ENCODE peak calls at places on chromosomes 12 and 14, in ten cellular contexts. X is Peyer's patch, Z is OCI-LY7, S is thoracic aorta, P is HAP-1, E is mucosa of descending colon, J is ascending aorta, O is left ventricle myocardium inferior, W is tibial artery, B is neural progenitor cell. K is an unnamed sample. For H3K9me3 and H3K36me3, the result is how much of the 10 kb centered on the place peaks cover.

GRCh38 chr12:47360771-47361388 is 281.1 kb upstream of the AMIGO2 start:
- DNase-seq in X (peak), Z (peak), S (no peak), P (no peak), E (no peak), J (no peak), O (no peak), W (no peak), B (no peak), K (no peak)

GRCh38 chr14:90368946-90369721 is 27.7 kb upstream of the CALM1 start:
- DNase-seq in X (peak), Z (peak), S (no peak), P (no peak), E (no peak), J (no peak), O (no peak), W (no peak), B (no peak), K (no peak)

GRCh38 chr14:89507521-89507920 is 90.5 kb upstream of the FOXN3 start:
- DNase-seq in X (no peak), Z (no peak), S (no peak), P (no peak), E (no peak), J (no peak), O (no peak), W (no peak), B (no peak), K (no peak)

GRCh38 chr14:99915305-99916090 is 122.3 kb downstream of the EML1 start:
- DNase-seq in X (no peak), Z (no peak), S (no peak), P (no peak), E (no peak), J (no peak), O (no peak), W (no peak), B (no peak), K (no peak)

GRCh38 chr12:54562720-54563356 is 13.4 kb downstream of the PDE1B start:
- DNase-seq in X (no peak), Z (no peak), S (no peak), P (no peak), E (no peak), J (no peak), O (no peak), W (no peak), B (no peak), K (no peak)

GRCh38 chr12:48031135-48031960 is 27.1 kb upstream of the COL2A1 start:
- DNase-seq in X (no peak), Z (no peak), S (no peak), P (no peak), E (no peak), J (no peak), O (no peak), W (no peak), B (peak), K (no peak)

GRCh38 chr14:78530078-78530477 is 359.9 kb downstream of the NRXN3 start:
- DNase-seq in X (no peak), Z (peak), S (no peak), P (peak), E (no peak), J (no peak), O (no peak), W (no peak), B (peak), K (no peak)

GRCh38 chr14:101876539-101876938 is 87.8 kb upstream of the DYNC1H1 start:
- DNase-seq in X (peak), Z (peak), S (peak), P (no peak), E (peak), J (peak), O (peak), W (peak), B (no peak), K (peak)

GRCh38 chr12:26068503-26068902 is 56.3 kb downstream of the BHLHE41 start:
- DNase-seq in X (no peak), Z (no peak), S (no peak), P (no peak), E (no peak), J (no peak), O (no peak), W (no peak), B (no peak), K (no peak)

GRCh38 chr12:94285954-94286579 is 137.7 kb downstream of the PLXNC1 start:
- DNase-seq in X (no peak), Z (no peak), S (no peak), P (no peak), E (no peak), J (no peak), O (no peak), W (no peak), B (no peak), K (no peak)

GRCh38 chr12:54053625-54054441 is at the start of gene HOXC4:
- DNase-seq in X (peak), Z (peak), S (no peak), P (no peak), E (no peak), J (no peak), O (no peak), W (no peak), B (no peak), K (peak)

GRCh38 chr14:86055512-86055911 is 525.6 kb downstream of the FLRT2 start:
- DNase-seq in X (no peak), Z (peak), S (no peak), P (peak), E (no peak), J (no peak), O (no peak), W (no peak), B (peak), K (no peak)

DNA sequence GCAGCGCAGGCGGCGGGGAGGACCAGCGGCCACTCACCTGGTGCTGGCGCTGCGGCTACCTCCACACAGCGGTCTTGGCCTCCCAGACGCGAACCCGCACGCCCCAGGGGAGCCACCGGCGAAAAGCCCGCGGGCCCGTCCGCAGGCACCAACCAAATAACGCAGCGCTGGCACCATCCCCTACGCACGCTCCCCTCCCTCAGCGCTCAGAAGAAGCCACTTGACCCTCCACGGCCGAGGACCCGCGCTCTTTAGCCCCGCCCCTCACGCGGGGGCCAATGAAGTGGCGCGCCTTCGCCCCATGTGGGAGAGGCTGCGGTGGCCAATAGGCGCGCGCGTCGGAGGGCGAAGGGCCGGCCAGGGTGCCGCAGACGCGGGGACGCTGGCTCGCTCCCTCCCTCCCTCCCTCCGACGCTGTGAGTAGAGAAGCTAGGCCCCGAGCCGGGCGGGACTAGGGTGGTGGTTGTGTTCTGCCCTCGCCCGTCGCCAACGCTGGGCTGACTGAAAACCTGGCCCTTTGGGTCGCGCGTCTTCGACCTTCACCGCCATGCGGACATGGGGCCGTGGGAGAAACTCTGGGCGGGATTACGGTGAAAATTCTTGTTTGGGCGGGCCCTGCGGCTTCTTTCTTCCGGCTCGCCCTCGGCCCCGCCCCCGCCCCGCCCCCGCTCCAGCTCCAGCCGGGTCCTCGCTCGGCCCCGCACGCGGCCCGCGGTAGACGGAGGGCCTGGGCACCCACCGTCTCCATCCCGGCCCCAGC is at the start of the genes DMAC2L and L2HGDH:
- DNase-seq in X (peak), Z (peak), S (peak), P (peak), E (peak), J (peak), O (peak), W (peak), B (peak), K (peak)
- H3K4me3 ChIP-seq in X (peak), Z (peak), S (peak), P (peak), E (peak), J (peak), O (peak), W (peak), B (peak), K (peak)

GRCh38 chr14:32414808-32415255 is 85.7 kb downstream of the AKAP6 start:
- DNase-seq in X (no peak), Z (no peak), S (no peak), P (no peak), E (no peak), J (no peak), O (no peak), W (no peak), B (no peak), K (no peak)
- H3K9me3 ChIP-seq in X (under half), Z (under half), S (under half), P (under half), E (under half), J (under half), O (under half), W (under half), B (under half), K (under half)

GRCh38 chr12:122866379-122866778 is 29.5 kb downstream of the VPS37B start:
- DNase-seq in X (no peak), Z (no peak), S (no peak), P (no peak), E (peak), J (no peak), O (no peak), W (no peak), B (no peak), K (no peak)
- H3K36me3 ChIP-seq in X (half or more), Z (under half), S (under half), P (half or more), E (under half), J (half or more), O (under half), W (half or more), B (under half), K (under half)

DNA sequence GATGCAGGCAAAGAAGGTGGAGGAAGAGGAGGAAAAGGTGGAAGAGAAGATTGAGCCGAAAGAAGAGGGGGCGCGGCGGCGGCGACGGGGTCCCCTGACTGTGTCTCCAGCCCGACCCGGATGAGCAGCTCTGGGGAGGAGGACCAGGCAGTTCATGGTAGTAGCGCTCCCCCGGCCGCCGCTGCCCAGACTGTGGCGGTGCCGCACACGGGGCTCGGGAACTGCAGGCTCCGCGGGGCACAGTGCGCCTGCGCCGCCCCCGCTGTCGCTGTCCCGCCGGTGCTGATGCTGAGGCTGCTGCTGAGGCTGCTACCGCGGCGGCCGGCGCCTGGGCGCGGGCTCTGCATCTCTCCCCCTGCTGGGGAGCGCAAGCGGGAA is at the start of gene KCNH5:
- DNase-seq in X (no peak), Z (no peak), S (no peak), P (peak), E (no peak), J (no peak), O (peak), W (no peak), B (peak), K (peak)
- H3K4me3 ChIP-seq in X (no peak), Z (no peak), S (peak), P (peak), E (no peak), J (peak), O (peak), W (peak), B (peak), K (peak)

GRCh38 chr12:103886398-103886797 is 43.8 kb upstream of the HSP90B1 start:
- DNase-seq in X (no peak), Z (no peak), S (no peak), P (no peak), E (no peak), J (no peak), O (no peak), W (no peak), B (no peak), K (no peak)

GRCh38 chr12:103884316-103884715 is 43.3 kb upstream of the NT5DC3 start:
- DNase-seq in X (no peak), Z (peak), S (no peak), P (no peak), E (no peak), J (no peak), O (no peak), W (no peak), B (peak), K (no peak)

GRCh38 chr12:103882861-103883596 is 42.0 kb upstream of the NT5DC3 start:
- DNase-seq in X (no peak), Z (no peak), S (no peak), P (no peak), E (no peak), J (no peak), O (no peak), W (no peak), B (no peak), K (no peak)

GRCh38 chr12:103887738-103888137 is 42.5 kb upstream of the HSP90B1 start:
- DNase-seq in X (no peak), Z (no peak), S (no peak), P (no peak), E (no peak), J (no peak), O (no peak), W (no peak), B (no peak), K (no peak)
- H3K9me3 ChIP-seq in X (under half), Z (under half), S (under half), P (under half), E (under half), J (under half), O (under half), W (under half), B (under half), K (under half)